ENCODE peak calls at places on chromosomes 7 and 10, in four cellular contexts. E is MM.1S, R is HCT116, T is fibroblast of lung. Y is an unnamed sample. For H3K9me3, the result is how much of the 10 kb centered on the place peaks cover.

GRCh38 chr10:4981722-4982471 is 18.7 kb downstream of the AKR1C1 start:
- DNase-seq in R (peak), E (peak), T (peak), Y (no peak)

GRCh38 chr10:93745411-93746065 is 12.2 kb upstream of the LGI1 start:
- DNase-seq in R (no peak), E (no peak), T (peak), Y (no peak)

GRCh38 chr7:140260338-140260737 is 83.6 kb upstream of the KDM7A start:
- DNase-seq in T (no peak), R (no peak), E (no peak), Y (no peak)

GRCh38 chr7:80583901-80584300 is 54.5 kb upstream of the CD36 start:
- DNase-seq in E (no peak), T (peak), R (no peak), Y (no peak)

GRCh38 chr7:151875862-151876111 is 1.1 kb downstream of the PRKAG2 start:
- DNase-seq in T (peak), R (no peak), E (no peak), Y (no peak)

GRCh38 chr7:128728608-128729007 is 10.6 kb upstream of the CALU start:
- DNase-seq in R (no peak), T (peak), E (no peak), Y (no peak)

GRCh38 chr10:69048103-69048502 is 39.8 kb upstream of the SRGN start:
- DNase-seq in R (no peak), E (no peak), T (peak), Y (no peak)

GRCh38 chr7:43768201-43768893 is 9.9 kb downstream of the BLVRA start:
- DNase-seq in E (no peak), R (no peak), T (no peak), Y (no peak)

GRCh38 chr7:4700577-4701235 is 18.6 kb downstream of the FOXK1 start:
- DNase-seq in R (no peak), T (peak), E (no peak), Y (no peak)

GRCh38 chr10:120162471-120162870 is 269.9 kb downstream of the SEC23IP start:
- DNase-seq in T (no peak), E (no peak), R (no peak), Y (no peak)

GRCh38 chr10:131902211-131902610 is 1.4 kb downstream of the PPP2R2D start:
- DNase-seq in E (no peak), T (no peak), R (no peak), Y (no peak)

GRCh38 chr7:79159040-79159664 is 294.3 kb downstream of the MAGI2 start:
- DNase-seq in E (no peak), R (no peak), T (no peak), Y (no peak)

GRCh38 chr7:90595801-90596683 is at the start of gene CDK14:
- DNase-seq in E (peak), R (peak), T (peak), Y (no peak)

GRCh38 chr7:127943541-127944521 is 87.4 kb downstream of the LRRC4 start:
- DNase-seq in T (peak), E (no peak), R (no peak), Y (no peak)

GRCh38 chr7:149568218-149568617 is 70.6 kb upstream of the ZNF746 start:
- DNase-seq in T (no peak), E (no peak), R (no peak), Y (no peak)

GRCh38 chr7:149569726-149570422 is 72.3 kb upstream of the ZNF746 start:
- DNase-seq in R (no peak), T (no peak), E (no peak), Y (no peak)

GRCh38 chr7:149570784-149571183 is 73.2 kb upstream of the ZNF746 start:
- DNase-seq in E (no peak), R (no peak), T (no peak), Y (no peak)

GRCh38 chr7:149566103-149566502 is 68.5 kb upstream of the ZNF746 start:
- DNase-seq in R (no peak), E (no peak), T (no peak), Y (no peak)

GRCh38 chr7:149569025-149569725 is 71.6 kb upstream of the ZNF746 start:
- DNase-seq in R (no peak), T (no peak), E (no peak), Y (no peak)
- H3K9me3 ChIP-seq in R (under half), T (under half), E (under half), Y (under half)

DNA sequence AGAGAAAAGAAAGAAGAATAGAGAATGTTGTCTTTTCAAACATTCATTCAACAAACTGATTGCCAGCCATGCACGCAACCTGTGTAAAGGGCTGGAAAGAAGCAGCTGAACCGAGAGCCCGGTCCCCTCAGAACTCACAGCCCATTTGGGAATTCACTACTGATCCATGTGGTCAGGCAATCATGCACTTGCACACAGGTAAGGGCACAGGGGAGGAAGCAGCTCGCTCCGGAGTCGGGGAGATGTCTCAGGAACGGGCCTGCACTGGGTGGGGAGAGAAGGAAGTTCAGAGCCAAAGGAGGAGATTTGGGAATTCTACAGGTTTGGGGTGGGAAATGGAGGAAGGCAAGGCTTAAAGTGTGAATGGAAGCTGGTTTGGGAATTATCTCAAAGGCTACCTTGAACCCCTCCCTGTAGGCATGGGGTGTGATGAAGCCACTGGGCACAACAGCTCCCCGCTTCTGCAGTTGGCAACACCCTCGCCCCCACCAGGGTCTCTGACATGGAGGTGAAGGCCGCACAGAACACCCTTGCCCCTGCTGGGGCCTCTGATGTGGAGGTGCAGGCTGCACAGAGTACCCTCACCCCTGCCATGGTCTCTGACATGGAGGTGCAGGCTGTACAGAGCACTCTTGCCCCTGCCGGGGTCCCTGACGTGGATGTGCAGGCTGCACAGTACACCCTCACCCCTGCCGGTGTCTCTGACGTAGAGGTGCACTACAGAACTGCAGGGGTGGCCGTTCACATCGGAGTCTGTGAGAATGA is 194.4 kb upstream of the RNF32 start:
- DNase-seq in E (no peak), R (no peak), T (no peak), Y (no peak)
- H3K4me3 ChIP-seq in E (no peak), R (no peak), T (no peak), Y (no peak)

GRCh38 chr7:147023390-147023914 is 906.9 kb downstream of the CNTNAP2 start:
- DNase-seq in R (no peak), T (no peak), E (no peak), Y (no peak)

GRCh38 chr7:147022056-147022455 is 905.5 kb downstream of the CNTNAP2 start:
- DNase-seq in R (no peak), T (no peak), E (no peak), Y (no peak)
- H3K9me3 ChIP-seq in R (under half), T (under half), E (under half), Y (under half)

DNA sequence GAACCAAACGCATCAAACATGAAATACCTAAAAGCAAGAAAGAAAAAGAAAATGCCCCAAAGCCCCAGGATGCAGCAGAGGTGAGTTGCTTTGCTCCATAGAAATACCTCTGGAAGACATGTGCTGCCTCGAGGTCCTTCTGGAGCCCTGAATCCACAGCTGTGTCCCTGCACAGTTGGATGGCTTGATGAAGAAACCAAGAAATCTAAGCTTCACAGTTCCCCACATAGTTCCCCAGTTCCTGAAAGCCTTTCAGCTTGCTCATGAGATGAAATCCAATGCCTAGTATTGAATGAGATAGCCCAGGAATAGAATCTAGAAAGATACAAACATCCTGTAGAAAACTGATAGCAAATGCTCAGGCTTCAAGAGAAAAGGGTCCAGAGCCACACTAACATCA is 182.8 kb downstream of the RTKN2 start:
- DNase-seq in T (no peak), E (no peak), R (no peak), Y (no peak)
- H3K4me3 ChIP-seq in T (no peak), E (no peak), R (no peak), Y (no peak)

GRCh38 chr10:13291821-13292773 is 7.8 kb downstream of the PHYH start:
- DNase-seq in T (no peak), E (no peak), R (no peak), Y (no peak)
- H3K9me3 ChIP-seq in T (under half), E (under half), R (under half), Y (under half)

GRCh38 chr10:60576130-60577069 is 186.7 kb upstream of the ANK3 start:
- DNase-seq in E (peak), R (no peak), T (no peak), Y (no peak)
- H3K4me3 ChIP-seq in E (peak), R (no peak), T (no peak), Y (no peak)

DNA sequence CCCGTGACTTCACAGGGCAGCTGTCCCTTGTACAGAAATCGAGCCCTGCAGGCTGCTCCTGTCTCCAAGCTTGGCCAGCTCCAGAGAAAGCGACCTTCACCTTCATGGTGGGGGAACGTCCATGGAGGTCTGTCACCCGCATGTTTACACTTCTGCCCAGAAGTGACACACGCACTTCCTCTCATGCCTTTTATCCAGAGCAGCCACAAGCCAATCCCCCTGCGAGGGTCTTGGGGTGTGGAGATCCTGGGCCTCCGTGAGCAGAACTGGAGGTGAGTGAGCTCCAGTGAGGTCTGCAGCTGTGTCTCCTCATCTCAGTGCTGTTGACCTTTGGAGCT is 139.0 kb upstream of the TNS3 start:
- DNase-seq in E (no peak), R (no peak), T (no peak), Y (no peak)
- H3K9me3 ChIP-seq in E (under half), R (under half), T (under half), Y (under half)

GRCh38 chr10:75395171-75395954 is 6.2 kb downstream of the ZNF503 start:
- DNase-seq in T (peak), E (no peak), R (no peak), Y (no peak)
- H3K4me3 ChIP-seq in T (peak), E (no peak), R (peak), Y (no peak)

DNA sequence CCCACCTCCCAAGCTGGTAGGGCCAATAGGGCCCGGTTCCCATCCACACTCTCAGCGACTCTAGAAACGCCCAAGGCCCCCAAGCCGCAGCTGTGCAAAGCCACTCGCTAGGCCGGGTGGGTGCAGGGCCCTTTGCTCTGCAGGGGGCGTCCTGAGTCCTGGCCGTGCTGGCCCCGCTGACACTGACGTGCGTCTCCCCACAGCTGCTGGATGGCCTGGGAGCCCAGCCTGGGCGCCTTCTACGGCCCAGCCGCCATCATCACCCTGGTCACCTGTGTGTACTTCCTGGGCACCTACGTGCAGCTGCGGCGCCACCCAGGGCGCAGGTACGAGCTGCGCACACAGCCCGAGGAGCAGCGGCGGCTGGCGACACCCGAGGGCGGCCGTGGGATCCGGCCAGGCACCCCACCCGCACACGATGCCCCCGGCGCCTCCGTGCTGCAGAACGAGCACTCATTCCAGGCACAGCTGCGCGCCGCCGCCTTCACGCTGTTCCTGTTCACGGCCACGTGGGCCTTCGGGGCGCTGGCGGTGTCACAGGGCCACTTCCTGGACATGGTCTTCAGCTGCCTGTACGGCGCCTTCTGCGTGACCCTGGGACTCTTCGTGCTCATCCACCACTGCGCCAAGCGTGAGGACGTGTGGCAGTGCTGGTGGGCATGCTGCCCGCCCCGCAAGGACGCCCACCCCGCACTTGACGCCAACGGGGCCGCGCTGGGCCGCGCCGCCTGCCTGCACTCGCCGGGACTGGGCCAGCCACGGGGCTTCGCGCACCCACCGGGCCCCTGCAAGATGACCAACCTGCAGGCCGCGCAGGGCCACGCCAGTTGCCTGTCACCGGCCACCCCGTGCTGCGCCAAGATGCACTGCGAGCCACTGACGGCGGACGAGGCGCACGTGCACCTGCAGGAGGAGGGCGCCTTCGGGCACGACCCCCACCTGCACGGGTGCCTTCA is 31.6 kb upstream of the KNDC1 start:
- DNase-seq in T (no peak), E (no peak), R (no peak), Y (no peak)
- H3K9me3 ChIP-seq in T (under half), E (under half), R (under half), Y (under half)

GRCh38 chr10:34781709-34782108 is 33.4 kb downstream of the PARD3 start:
- DNase-seq in T (no peak), E (peak), R (no peak), Y (no peak)

GRCh38 chr10:34786464-34786863 is 28.6 kb downstream of the PARD3 start:
- DNase-seq in T (no peak), E (no peak), R (no peak), Y (no peak)

GRCh38 chr10:34775044-34775637 is 40.0 kb downstream of the PARD3 start:
- DNase-seq in T (no peak), R (no peak), E (no peak), Y (no peak)

GRCh38 chr10:34776090-34776690 is 38.9 kb downstream of the PARD3 start:
- DNase-seq in T (no peak), E (peak), R (no peak), Y (no peak)

DNA sequence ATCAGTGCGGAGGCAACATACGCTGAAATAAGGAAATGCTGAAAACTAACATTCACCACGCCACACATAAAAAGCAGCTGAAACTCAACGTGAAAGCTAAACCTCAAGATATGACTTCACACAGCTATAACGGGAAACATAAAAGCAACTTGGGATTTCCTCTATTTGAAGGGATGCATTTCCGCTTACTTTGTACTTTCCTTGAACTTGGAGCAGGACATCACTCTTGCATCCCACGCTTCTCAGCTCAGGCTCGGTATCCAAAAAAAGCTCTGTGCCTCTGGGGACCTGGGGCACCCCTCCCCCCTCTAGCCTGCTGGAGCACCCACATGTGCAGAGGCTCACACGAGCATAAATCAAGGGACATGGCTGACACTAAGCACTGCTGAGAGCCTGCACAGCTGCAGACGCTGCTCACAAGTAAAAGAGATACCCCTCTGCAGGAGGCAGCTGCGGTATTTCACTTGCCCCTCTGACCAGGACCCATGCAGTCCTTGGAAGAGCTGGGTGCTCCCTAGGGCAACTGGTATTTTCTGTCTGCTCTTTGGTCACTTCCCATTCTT is 34.2 kb downstream of the PARD3 start:
- DNase-seq in E (peak), R (no peak), T (peak), Y (no peak)
- H3K4me3 ChIP-seq in E (peak), R (no peak), T (no peak), Y (no peak)